ENCODE peak calls at places on chromosomes 16 and 17, in ten cellular contexts. T is kidney epithelial cell, J is HFF-Myc, K is AG04449, S is AG10803, R is uterus, Q is tibial nerve, Z is colonic mucosa, E is heart left ventricle, G is AG04450. O is an unnamed sample.

GRCh38 chr16:10923146-10923649 is 19.1 kb downstream of the DEXI start:
- DNase-seq in T (no peak), J (no peak), K (no peak), S (no peak), R (no peak), Q (no peak), Z (no peak), E (no peak), G (no peak), O (no peak)

GRCh38 chr16:1097800-1098199 is 1.8 kb upstream of the C1QTNF8 start:
- DNase-seq in T (no peak), J (no peak), K (no peak), S (no peak), R (no peak), Q (no peak), Z (no peak), E (peak; percentile 88), G (no peak), O (no peak)

GRCh38 chr17:4679652-4680051 is 24.3 kb downstream of the PELP1 start:
- DNase-seq in T (peak; percentile 56), J (peak; percentile 33), K (no peak), S (peak; percentile 24), R (no peak), Q (no peak), Z (no peak), E (no peak), G (peak; percentile 8), O (peak; percentile 59)

GRCh38 chr17:2158011-2158410 is 103.1 kb downstream of the HIC1 start:
- DNase-seq in T (no peak), J (no peak), K (peak; percentile 84), S (peak; percentile 94), R (peak; percentile 44), Q (no peak), Z (no peak), E (no peak), G (peak; percentile 84), O (peak; percentile 39)

GRCh38 chr17:32010114-32010513 is 2.9 kb downstream of the LRRC37B start:
- DNase-seq in T (no peak), J (no peak), K (no peak), S (no peak), R (no peak), Q (no peak), Z (no peak), E (no peak), G (no peak), O (no peak)

GRCh38 chr16:59046335-59046734 is 312.2 kb upstream of the GOT2 start:
- DNase-seq in T (no peak), J (no peak), K (peak; percentile 23), S (peak; percentile 88), R (no peak), Q (no peak), Z (no peak), E (no peak), G (no peak), O (peak; percentile 37)

GRCh38 chr17:65099941-65100315 is 37.2 kb upstream of the RGS9 start:
- DNase-seq in T (peak; percentile 52), J (no peak), K (no peak), S (peak; percentile 54), R (no peak), Q (peak; percentile 44), Z (peak; percentile 48), E (peak; percentile 70), G (no peak), O (peak; percentile 91)

GRCh38 chr17:82787081-82787848 is 35.4 kb downstream of the TBCD start:
- DNase-seq in T (no peak), J (no peak), K (no peak), S (peak; percentile 93), R (peak; percentile 75), Q (no peak), Z (no peak), E (no peak), G (no peak), O (peak; percentile 77)

GRCh38 chr16:27951752-27952151 is 111.8 kb downstream of the GSG1L start:
- DNase-seq in T (no peak), J (no peak), K (peak; percentile 2), S (peak; percentile 65), R (no peak), Q (no peak), Z (no peak), E (no peak), G (no peak), O (no peak)

GRCh38 chr17:65181237-65182061 is 44.3 kb downstream of the RGS9 start:
- DNase-seq in T (no peak), J (no peak), K (no peak), S (no peak), R (no peak), Q (no peak), Z (no peak), E (no peak), G (no peak), O (no peak)

GRCh38 chr17:46788300-46788699 is 30.2 kb downstream of the WNT3 start:
- DNase-seq in T (no peak), J (no peak), K (no peak), S (no peak), R (no peak), Q (no peak), Z (no peak), E (no peak), G (no peak), O (no peak)

GRCh38 chr17:44308865-44309264 is 464 bp downstream of the RUNDC3A start:
- DNase-seq in T (no peak), J (no peak), K (no peak), S (no peak), R (no peak), Q (no peak), Z (no peak), E (no peak), G (no peak), O (no peak)

GRCh38 chr17:2083613-2084128 is 28.8 kb downstream of the HIC1 start:
- DNase-seq in T (no peak), J (no peak), K (no peak), S (no peak), R (no peak), Q (no peak), Z (no peak), E (no peak), G (no peak), O (no peak)

GRCh38 chr16:88305176-88305575 is 77.6 kb upstream of the ZNF469 start:
- DNase-seq in T (no peak), J (no peak), K (no peak), S (no peak), R (no peak), Q (no peak), Z (no peak), E (peak; percentile 33), G (no peak), O (no peak)

GRCh38 chr16:88302666-88303065 is 80.1 kb upstream of the ZNF469 start:
- DNase-seq in T (no peak), J (no peak), K (no peak), S (no peak), R (no peak), Q (no peak), Z (no peak), E (no peak), G (no peak), O (no peak)

GRCh38 chr16:88303890-88304819 is 78.6 kb upstream of the ZNF469 start:
- DNase-seq in T (peak; percentile 49), J (peak; percentile 63), K (peak; percentile 92), S (peak; percentile 99), R (peak; percentile 75), Q (no peak), Z (no peak), E (peak; percentile 67), G (peak; percentile 96), O (peak; percentile 94)

GRCh38 chr16:88301886-88302285 is 80.9 kb upstream of the ZNF469 start:
- DNase-seq in T (no peak), J (no peak), K (no peak), S (no peak), R (no peak), Q (no peak), Z (no peak), E (peak; percentile 34), G (no peak), O (no peak)

DNA sequence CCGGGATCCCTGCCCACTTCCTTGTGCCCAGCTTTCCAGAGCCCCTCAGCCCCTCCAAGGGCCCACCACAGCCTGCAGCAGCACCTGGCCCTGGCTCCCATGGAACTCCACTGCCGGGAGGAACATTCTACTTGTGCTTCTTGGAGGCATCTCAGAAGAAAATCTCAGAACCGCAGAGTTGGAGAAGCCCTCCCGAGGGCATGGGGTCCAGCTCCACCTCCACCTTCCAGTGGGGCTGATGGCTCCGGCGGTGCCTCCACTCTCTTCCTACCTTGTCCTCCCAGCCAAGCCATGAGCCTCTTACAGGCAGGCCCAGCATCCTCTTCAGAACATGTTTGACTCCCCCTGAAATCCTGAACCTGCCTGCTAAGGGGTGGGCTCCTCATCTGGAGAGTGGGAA is 79.4 kb upstream of the ZNF469 start:
- DNase-seq in T (no peak), J (no peak), K (no peak), S (no peak), R (no peak), Q (no peak), Z (no peak), E (peak; percentile 51), G (no peak), O (no peak)
- TF ChIP-seq CTCF in T (no peak), J (no peak), K (no peak), S (no peak), R (no peak), Q (no peak), Z (no peak), E (no peak), G (no peak), O (no peak)

GRCh38 chr17:14310101-14310500 is 9.2 kb downstream of the HS3ST3B1 start:
- DNase-seq in T (no peak), J (no peak), K (no peak), S (no peak), R (no peak), Q (no peak), Z (no peak), E (no peak), G (no peak), O (no peak)
- H3K4me3 ChIP-seq in T (peak overlapping the region; percentile 49), J (no peak overlapping the region), K (no peak overlapping the region), S (peak overlapping the region; percentile 63), R (no peak overlapping the region), Q (peak overlapping the region; percentile 51), Z (peak overlapping the region; percentile 40), E (peak overlapping the region; percentile 59), G (peak overlapping the region; percentile 61), O (peak overlapping the region; percentile 51)

GRCh38 chr17:71764507-71764906 is 356.3 kb upstream of the SOX9 start:
- DNase-seq in T (no peak), J (no peak), K (no peak), S (no peak), R (no peak), Q (no peak), Z (peak; percentile 30), E (no peak), G (no peak), O (peak; percentile 8)
- TF ChIP-seq CTCF in T (peak; percentile 46), J (peak; percentile 40), K (no peak), S (peak; percentile 33), R (no peak), Q (no peak), Z (peak; percentile 26), E (peak; percentile 28), G (peak; percentile 36), O (peak; percentile 54)

DNA sequence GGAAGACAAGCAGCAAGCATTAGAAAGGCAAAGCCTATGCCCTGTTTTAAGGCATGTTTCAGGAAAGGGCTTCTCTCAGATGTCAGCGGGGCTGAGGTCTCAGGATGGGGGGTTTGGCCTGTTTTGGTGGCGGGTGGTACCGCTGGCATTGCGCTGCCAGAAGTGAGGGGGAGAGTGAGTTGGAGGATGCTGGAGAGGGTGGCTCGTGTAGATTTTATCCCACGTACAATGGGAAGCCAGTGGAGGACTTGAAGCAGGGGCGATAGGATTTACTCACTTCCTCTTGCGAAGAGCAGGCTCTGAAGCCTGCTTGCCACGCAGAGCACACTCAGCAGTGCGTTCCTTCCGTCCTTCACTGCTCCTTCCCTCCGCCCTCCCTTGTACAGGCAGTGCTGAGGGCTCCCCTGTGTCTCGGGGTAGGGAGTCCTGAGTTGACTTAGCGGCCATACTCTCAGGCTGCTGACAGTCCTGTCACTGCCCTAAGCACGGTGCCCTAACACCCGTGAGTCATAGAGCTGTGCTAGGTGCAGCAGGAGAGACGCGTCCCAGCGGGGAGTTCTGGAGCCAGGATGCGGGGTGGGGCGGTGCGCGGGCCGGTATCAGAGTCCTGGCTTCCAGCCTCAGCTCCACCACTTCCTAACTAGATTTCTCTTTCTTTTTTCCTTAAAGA is 113.1 kb downstream of the SNX29 start:
- DNase-seq in T (no peak), J (no peak), K (no peak), S (peak; percentile 67), R (peak; percentile 34), Q (no peak), Z (peak; percentile 54), E (no peak), G (peak; percentile 30), O (peak; percentile 46)
- H3K4me3 ChIP-seq in T (peak overlapping the region; percentile 2), J (no peak overlapping the region), K (peak overlapping the region; percentile 32), S (peak overlapping the region; percentile 17), R (peak overlapping the region; percentile 15), Q (no peak overlapping the region), Z (no peak overlapping the region), E (peak overlapping the region; percentile 21), G (peak overlapping the region; percentile 34), O (peak overlapping the region; percentile 8)

O was measured in astrocyte of the spinal cord.